ENCODE peak calls at places on chromosomes 5 and 9, in four cellular contexts. One of them, this sample, is unnamed.

GRCh38 chr5:150653145-150653761 is 7.8 kb upstream of the MYOZ3 start:
- DNase-seq in suprapubic skin: no peak
- DNase-seq in lower lobe of right lung: no peak
- DNase-seq in fibroblast of the aortic adventitia: peak
- DNase-seq in this sample: no peak

GRCh38 chr5:79143684-79144379 is 32.2 kb downstream of the BHMT start:
- DNase-seq in suprapubic skin: no peak
- DNase-seq in lower lobe of right lung: no peak
- DNase-seq in fibroblast of the aortic adventitia: peak
- DNase-seq in this sample: no peak

GRCh38 chr5:175579742-175580432 is 78.0 kb upstream of the HRH2 start:
- DNase-seq in suprapubic skin: no peak
- DNase-seq in lower lobe of right lung: no peak
- DNase-seq in fibroblast of the aortic adventitia: peak
- DNase-seq in this sample: no peak

GRCh38 chr9:109582386-109582785 is 84.3 kb upstream of the PTPN3 start:
- DNase-seq in suprapubic skin: no peak
- DNase-seq in lower lobe of right lung: no peak
- DNase-seq in fibroblast of the aortic adventitia: no peak
- DNase-seq in this sample: no peak

GRCh38 chr5:80207832-80208231 is 48.0 kb downstream of the SERINC5 start:
- DNase-seq in suprapubic skin: no peak
- DNase-seq in lower lobe of right lung: no peak
- DNase-seq in fibroblast of the aortic adventitia: no peak
- DNase-seq in this sample: no peak

GRCh38 chr5:1107167-1108007 is 4.5 kb downstream of the SLC12A7 start:
- DNase-seq in suprapubic skin: no peak
- DNase-seq in lower lobe of right lung: no peak
- DNase-seq in fibroblast of the aortic adventitia: no peak
- DNase-seq in this sample: no peak

GRCh38 chr9:120925535-120926396 is 830 bp downstream of the TRAF1 start:
- DNase-seq in suprapubic skin: no peak
- DNase-seq in lower lobe of right lung: no peak
- DNase-seq in fibroblast of the aortic adventitia: peak
- DNase-seq in this sample: peak

GRCh38 chr9:128818839-128819715 is 777 bp downstream of the ENDOG start:
- DNase-seq in suprapubic skin: no peak
- DNase-seq in lower lobe of right lung: peak
- DNase-seq in fibroblast of the aortic adventitia: peak
- DNase-seq in this sample: no peak

GRCh38 chr9:17229945-17230560 is 95.2 kb downstream of the CNTLN start:
- DNase-seq in suprapubic skin: no peak
- DNase-seq in lower lobe of right lung: no peak
- DNase-seq in fibroblast of the aortic adventitia: no peak
- DNase-seq in this sample: no peak

GRCh38 chr5:54924487-54924886 is 60.9 kb downstream of the ESM1 start:
- DNase-seq in suprapubic skin: no peak
- DNase-seq in lower lobe of right lung: no peak
- DNase-seq in fibroblast of the aortic adventitia: no peak
- DNase-seq in this sample: no peak

GRCh38 chr9:35380619-35381018 is 109.3 kb upstream of the RUSC2 start:
- DNase-seq in suprapubic skin: no peak
- DNase-seq in lower lobe of right lung: no peak
- DNase-seq in fibroblast of the aortic adventitia: no peak
- DNase-seq in this sample: no peak

GRCh38 chr9:69771775-69772418 is 12.1 kb upstream of the PTAR1 start:
- DNase-seq in suprapubic skin: no peak
- DNase-seq in lower lobe of right lung: no peak
- DNase-seq in fibroblast of the aortic adventitia: peak
- DNase-seq in this sample: no peak

GRCh38 chr5:161541-162110 is 29.7 kb upstream of the LRRC14B start:
- DNase-seq in suprapubic skin: peak
- DNase-seq in lower lobe of right lung: no peak
- DNase-seq in fibroblast of the aortic adventitia: no peak
- DNase-seq in this sample: no peak

GRCh38 chr9:132945186-132946130 is 1.0 kb upstream of the TSC1 start:
- DNase-seq in suprapubic skin: no peak
- DNase-seq in lower lobe of right lung: no peak
- DNase-seq in fibroblast of the aortic adventitia: no peak
- DNase-seq in this sample: no peak

GRCh38 chr5:54520940-54521339 is 3.4 kb downstream of the SNX18 start:
- DNase-seq in suprapubic skin: no peak
- DNase-seq in lower lobe of right lung: no peak
- DNase-seq in fibroblast of the aortic adventitia: peak
- DNase-seq in this sample: no peak

GRCh38 chr5:96794757-96795156 is 13.0 kb downstream of the ERAP1 start:
- DNase-seq in suprapubic skin: no peak
- DNase-seq in lower lobe of right lung: no peak
- DNase-seq in fibroblast of the aortic adventitia: no peak
- DNase-seq in this sample: no peak

GRCh38 chr5:132354381-132354780 is 15.1 kb upstream of the SLC22A5 start:
- DNase-seq in suprapubic skin: no peak
- DNase-seq in lower lobe of right lung: no peak
- DNase-seq in fibroblast of the aortic adventitia: no peak
- DNase-seq in this sample: peak

GRCh38 chr5:110727025-110727314 is 499 bp upstream of the TMEM232 start:
- DNase-seq in suprapubic skin: no peak
- DNase-seq in lower lobe of right lung: no peak
- DNase-seq in fibroblast of the aortic adventitia: no peak
- DNase-seq in this sample: no peak

GRCh38 chr5:82018462-82018861 is 46.6 kb downstream of the ATG10 start:
- DNase-seq in suprapubic skin: no peak
- DNase-seq in lower lobe of right lung: no peak
- DNase-seq in fibroblast of the aortic adventitia: no peak
- DNase-seq in this sample: no peak

GRCh38 chr9:86632537-86632936 is 278.3 kb upstream of the TUT7 start:
- DNase-seq in suprapubic skin: no peak
- DNase-seq in lower lobe of right lung: no peak
- DNase-seq in fibroblast of the aortic adventitia: no peak
- DNase-seq in this sample: no peak
- TF ChIP-seq CTCF in suprapubic skin: no peak
- TF ChIP-seq CTCF in lower lobe of right lung: no peak
- TF ChIP-seq CTCF in fibroblast of the aortic adventitia: no peak
- TF ChIP-seq CTCF in this sample: no peak

DNA sequence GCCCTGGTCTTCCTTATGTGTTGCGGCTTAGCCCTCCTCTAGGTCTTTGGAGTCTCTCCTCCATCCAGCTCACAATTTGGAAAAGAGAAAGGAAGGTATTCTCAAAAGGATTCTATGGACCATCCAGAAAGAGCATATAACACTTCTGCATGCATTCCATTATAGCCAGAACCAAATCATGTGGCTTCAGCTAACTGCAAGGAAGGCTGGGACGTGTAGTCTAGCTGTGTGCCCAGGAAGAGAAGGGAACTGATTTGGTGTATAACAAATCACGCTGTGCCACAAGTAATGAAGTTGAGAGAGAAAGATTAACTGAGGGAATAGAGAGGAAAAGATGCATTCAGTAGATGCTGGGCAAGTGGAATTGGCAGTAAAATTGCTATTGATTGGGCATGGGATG is 43.7 kb downstream of the PLPPR1 start:
- DNase-seq in suprapubic skin: no peak
- DNase-seq in lower lobe of right lung: no peak
- DNase-seq in fibroblast of the aortic adventitia: no peak
- DNase-seq in this sample: no peak
- TF ChIP-seq CTCF in suprapubic skin: no peak
- TF ChIP-seq CTCF in lower lobe of right lung: no peak
- TF ChIP-seq CTCF in fibroblast of the aortic adventitia: no peak
- TF ChIP-seq CTCF in this sample: no peak

GRCh38 chr5:176817864-176818377 is 7.6 kb downstream of the UNC5A start:
- DNase-seq in suprapubic skin: no peak
- DNase-seq in lower lobe of right lung: no peak
- DNase-seq in fibroblast of the aortic adventitia: no peak
- DNase-seq in this sample: no peak
- TF ChIP-seq CTCF in suprapubic skin: no peak
- TF ChIP-seq CTCF in lower lobe of right lung: no peak
- TF ChIP-seq CTCF in fibroblast of the aortic adventitia: peak
- TF ChIP-seq CTCF in this sample: no peak

GRCh38 chr5:57035955-57036354 is 84.0 kb upstream of the MIER3 start:
- DNase-seq in suprapubic skin: no peak
- DNase-seq in lower lobe of right lung: no peak
- DNase-seq in fibroblast of the aortic adventitia: no peak
- DNase-seq in this sample: no peak
- TF ChIP-seq CTCF in suprapubic skin: no peak
- TF ChIP-seq CTCF in lower lobe of right lung: no peak
- TF ChIP-seq CTCF in fibroblast of the aortic adventitia: no peak
- TF ChIP-seq CTCF in this sample: no peak

DNA sequence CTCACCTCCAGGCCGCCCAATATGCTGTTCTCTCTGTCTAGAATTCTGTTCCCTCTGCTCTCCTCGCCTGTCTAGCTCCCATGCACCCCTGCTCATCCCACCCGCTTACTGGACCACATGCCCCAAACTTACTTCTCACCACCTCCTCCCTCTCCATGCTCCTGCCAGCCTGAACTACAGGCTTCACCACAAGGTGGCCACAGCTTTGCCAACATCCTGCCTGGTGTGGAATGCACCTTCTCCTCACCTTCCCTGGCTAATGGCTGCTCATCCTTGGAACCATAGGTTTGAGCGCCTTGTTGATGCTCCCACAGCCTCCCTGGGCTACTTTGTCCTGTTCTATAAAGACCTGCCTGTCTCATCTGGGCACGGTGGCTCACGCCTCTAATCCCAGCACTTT is 9.6 kb downstream of the LAMC3 start:
- DNase-seq in suprapubic skin: no peak
- DNase-seq in lower lobe of right lung: no peak
- DNase-seq in fibroblast of the aortic adventitia: no peak
- DNase-seq in this sample: no peak
- TF ChIP-seq CTCF in suprapubic skin: no peak
- TF ChIP-seq CTCF in lower lobe of right lung: no peak
- TF ChIP-seq CTCF in fibroblast of the aortic adventitia: peak
- TF ChIP-seq CTCF in this sample: no peak

GRCh38 chr5:90344693-90345092 is 64.9 kb downstream of the CETN3 start:
- DNase-seq in suprapubic skin: no peak
- DNase-seq in lower lobe of right lung: no peak
- DNase-seq in fibroblast of the aortic adventitia: no peak
- DNase-seq in this sample: no peak

GRCh38 chr5:90334746-90335145 is 74.8 kb downstream of the CETN3 start:
- DNase-seq in suprapubic skin: no peak
- DNase-seq in lower lobe of right lung: no peak
- DNase-seq in fibroblast of the aortic adventitia: no peak
- DNase-seq in this sample: no peak

GRCh38 chr5:90342576-90342975 is 67.0 kb downstream of the CETN3 start:
- DNase-seq in suprapubic skin: no peak
- DNase-seq in lower lobe of right lung: no peak
- DNase-seq in fibroblast of the aortic adventitia: no peak
- DNase-seq in this sample: no peak

GRCh38 chr5:90337449-90338052 is 72.0 kb downstream of the CETN3 start:
- DNase-seq in suprapubic skin: no peak
- DNase-seq in lower lobe of right lung: no peak
- DNase-seq in fibroblast of the aortic adventitia: no peak
- DNase-seq in this sample: no peak

DNA sequence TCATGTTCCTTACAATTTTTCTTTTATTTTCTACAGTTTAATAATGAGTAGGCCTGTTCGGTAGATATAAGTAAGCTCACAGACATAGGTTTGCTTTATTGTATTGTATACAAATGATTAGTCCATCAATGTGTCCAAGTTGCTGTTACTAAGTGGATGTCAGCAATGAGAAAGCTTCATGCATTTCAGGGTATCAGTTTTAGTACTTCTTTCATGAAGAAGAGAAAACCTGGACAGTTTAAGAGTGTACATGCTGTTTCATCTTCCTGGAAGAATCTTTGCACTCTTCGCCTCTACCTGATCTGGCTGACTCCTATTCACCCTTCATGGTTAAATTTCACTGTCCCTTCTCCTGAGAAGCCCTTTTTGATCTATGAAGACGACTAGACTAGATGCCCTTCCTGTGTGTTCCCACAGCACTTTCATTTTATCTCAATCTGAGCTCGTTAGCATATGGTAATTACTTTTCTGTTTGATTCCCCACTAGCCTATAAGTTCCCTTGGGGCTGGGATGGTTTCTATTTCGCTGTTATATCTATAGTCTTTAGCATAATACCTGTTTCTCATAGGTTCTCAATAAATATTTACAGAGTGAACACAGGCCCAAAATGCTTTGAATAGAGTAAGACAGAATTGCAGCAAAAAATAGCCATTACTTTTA is 70.7 kb downstream of the CETN3 start:
- DNase-seq in suprapubic skin: no peak
- DNase-seq in lower lobe of right lung: no peak
- DNase-seq in fibroblast of the aortic adventitia: no peak
- DNase-seq in this sample: no peak
- TF ChIP-seq CTCF in suprapubic skin: no peak
- TF ChIP-seq CTCF in lower lobe of right lung: no peak
- TF ChIP-seq CTCF in fibroblast of the aortic adventitia: no peak
- TF ChIP-seq CTCF in this sample: no peak

This sample was measured in CD14-positive monocyte.